ENCODE peak calls at places on chromosomes 2 and 18, in six cellular contexts. G, V, C, H, Q and T are unnamed samples.

GRCh38 chr18:12737243-12737902 is 34.5 kb downstream of the PSMG2 start:
- DNase-seq in G (no peak), V (no peak), C (no peak), H (no peak), Q (no peak), T (no peak)

GRCh38 chr18:49561127-49561376 is 805 bp upstream of the LIPG start:
- DNase-seq in G (no peak), V (no peak), C (no peak), H (no peak), Q (no peak), T (no peak)

GRCh38 chr18:49521251-49521650 is 34.2 kb upstream of the C18orf32 start:
- DNase-seq in G (no peak), V (no peak), C (no peak), H (no peak), Q (no peak), T (no peak)

GRCh38 chr2:233498126-233498525 is 68.5 kb downstream of the USP40 start:
- DNase-seq in G (no peak), V (no peak), C (no peak), H (no peak), Q (no peak), T (no peak)

GRCh38 chr2:21267232-21267835 is 143.6 kb downstream of the TDRD15 start:
- DNase-seq in G (no peak), V (peak), C (no peak), H (no peak), Q (no peak), T (no peak)

GRCh38 chr2:122098301-122098700 is 342.9 kb downstream of the TSN start:
- DNase-seq in G (no peak), V (no peak), C (no peak), H (no peak), Q (no peak), T (no peak)

GRCh38 chr2:171522057-171522803 is at the start of gene CYBRD1:
- DNase-seq in G (peak), V (peak), C (no peak), H (no peak), Q (no peak), T (peak)

GRCh38 chr2:238256111-238256510 is 16.3 kb upstream of the HES6 start:
- DNase-seq in G (no peak), V (no peak), C (no peak), H (no peak), Q (no peak), T (no peak)

GRCh38 chr2:134232461-134232860 is 21.4 kb upstream of the MGAT5 start:
- DNase-seq in G (no peak), V (no peak), C (no peak), H (peak), Q (no peak), T (no peak)

GRCh38 chr2:24049485-24050021 is at the start of gene FKBP1B:
- DNase-seq in G (peak), V (peak), C (no peak), H (no peak), Q (peak), T (no peak)

GRCh38 chr2:106827178-106827577 is 58.8 kb downstream of the ST6GAL2 start:
- DNase-seq in G (no peak), V (peak), C (no peak), H (no peak), Q (no peak), T (no peak)

GRCh38 chr18:8744038-8744437 is 38.7 kb downstream of the MTCL1 start:
- DNase-seq in G (no peak), V (no peak), C (no peak), H (no peak), Q (no peak), T (no peak)

GRCh38 chr2:9473985-9474360 is 378 bp upstream of the IAH1 start:
- DNase-seq in G (peak), V (peak), C (peak), H (peak), Q (peak), T (peak)

GRCh38 chr2:205696541-205697441 is 14.5 kb downstream of the NRP2 start:
- DNase-seq in G (peak), V (peak), C (no peak), H (no peak), Q (no peak), T (peak)

GRCh38 chr18:3966985-3967856 is 487.9 kb downstream of the DLGAP1 start:
- DNase-seq in G (no peak), V (peak), C (no peak), H (no peak), Q (no peak), T (no peak)

GRCh38 chr2:228426502-228427216 is 245.2 kb upstream of the SPHKAP start:
- DNase-seq in G (no peak), V (no peak), C (no peak), H (no peak), Q (no peak), T (no peak)

GRCh38 chr18:65202091-65202490 is 548.7 kb upstream of the CDH7 start:
- DNase-seq in G (no peak), V (no peak), C (no peak), H (no peak), Q (no peak), T (no peak)

GRCh38 chr2:237558918-237559645 is 7.3 kb upstream of the PRLH start:
- DNase-seq in G (no peak), V (peak), C (no peak), H (no peak), Q (no peak), T (no peak)

GRCh38 chr18:76345901-76346300 is 149.1 kb downstream of the ZNF516 start:
- DNase-seq in G (no peak), V (no peak), C (no peak), H (no peak), Q (no peak), T (no peak)

GRCh38 chr2:38697116-38697840 is 31.4 kb downstream of the GALM start:
- DNase-seq in G (no peak), V (no peak), C (no peak), H (no peak), Q (peak), T (no peak)

GRCh38 chr2:227888289-227888688 is 16.9 kb downstream of the DAW1 start:
- DNase-seq in G (no peak), V (no peak), C (no peak), H (no peak), Q (no peak), T (no peak)

GRCh38 chr2:15674637-15675455 is 83.2 kb downstream of the DDX1 start:
- DNase-seq in G (no peak), V (peak), C (no peak), H (no peak), Q (no peak), T (no peak)